ENCODE peak calls at places on chromosome 2, in nine cellular contexts. D is keratinocyte; F is ascending aorta; E is GM23248; I is effector CD4-positive, alpha-beta T cell; C is left cardiac atrium; S is LoVo; O is HFF-Myc; N is A172. X is an unnamed sample.

GRCh38 chr2:106581755-106582430 is 94.7 kb downstream of the CD8B2 start:
- DNase-seq in C (peak), E (peak), F (no peak), S (peak), I (no peak), D (no peak), N (peak), O (peak), X (no peak)

GRCh38 chr2:104641801-104642200 is 212.1 kb upstream of the POU3F3 start:
- DNase-seq in E (no peak), N (no peak), D (no peak), C (no peak), F (no peak), O (no peak), I (no peak), S (no peak), X (no peak)

GRCh38 chr2:216389565-216389964 is 17.3 kb upstream of the MARCHF4 start:
- DNase-seq in O (no peak), N (no peak), I (no peak), E (peak), S (no peak), D (no peak), C (no peak), F (no peak), X (no peak)

GRCh38 chr2:205188516-205189138 is 493.7 kb upstream of the NRP2 start:
- DNase-seq in I (no peak), S (no peak), F (no peak), E (peak), O (peak), D (no peak), C (peak), N (peak), X (no peak)

GRCh38 chr2:1730047-1730937 is 14.0 kb downstream of the PXDN start:
- DNase-seq in I (no peak), O (peak), N (peak), F (no peak), D (no peak), S (no peak), C (no peak), E (peak), X (no peak)

GRCh38 chr2:236719192-236719635 is 149.6 kb downstream of the ACKR3 start:
- DNase-seq in D (no peak), S (no peak), N (no peak), O (no peak), E (no peak), I (no peak), F (no peak), C (no peak), X (no peak)

GRCh38 chr2:118835739-118836410 is 11.6 kb downstream of the EN1 start:
- DNase-seq in F (no peak), C (no peak), E (peak), O (no peak), D (no peak), I (no peak), S (no peak), N (no peak), X (no peak)

GRCh38 chr2:146837857-146838256 is 1007.0 kb upstream of the ACVR2A start:
- DNase-seq in E (no peak), O (no peak), C (no peak), N (no peak), I (no peak), F (no peak), S (no peak), D (no peak), X (no peak)

X was measured in T-helper 22 cell.